ENCODE peak calls at places on chromosomes 4 and X, in nine cellular contexts. S, O, U, P, K, N, E, B and R are unnamed samples.

GRCh38 chr4:73676881-73677323 is 56.7 kb upstream of the RASSF6 start:
- DNase-seq in S (peak; percentile 33), O (no peak), U (peak; percentile 57), P (peak; percentile 19), K (peak; percentile 37), N (no peak), E (no peak), B (no peak), R (no peak)

GRCh38 chr4:139704915-139705485 is 39.4 kb downstream of the MGST2 start:
- DNase-seq in S (peak; percentile 7), O (no peak), U (no peak), P (no peak), K (peak; percentile 27), N (peak; percentile 62), E (no peak), B (no peak), R (no peak)

GRCh38 chr4:76905521-76905920 is 7.6 kb upstream of the SOWAHB start:
- DNase-seq in S (no peak), O (no peak), U (no peak), P (no peak), K (peak; percentile 50), N (no peak), E (no peak), B (no peak), R (peak; percentile 88)

GRCh38 chr4:15653864-15654391 is 1.2 kb downstream of the FBXL5 start:
- DNase-seq in S (peak; percentile 64), O (no peak), U (no peak), P (no peak), K (peak; percentile 79), N (peak; percentile 83), E (no peak), B (no peak), R (peak; percentile 41)

GRCh38 chrX:152897216-152898144 is at the start of gene ZNF185:
- DNase-seq in S (no peak), O (no peak), U (peak; percentile 36), P (no peak), K (no peak), N (no peak), E (no peak), B (no peak), R (peak; percentile 49)

GRCh38 chr4:81883004-81883403 is 411.3 kb upstream of the RASGEF1B start:
- DNase-seq in S (no peak), O (no peak), U (no peak), P (no peak), K (no peak), N (no peak), E (no peak), B (no peak), R (no peak)

GRCh38 chrX:8988456-8988855 is 45.5 kb downstream of the FAM9B start:
- DNase-seq in S (no peak), O (no peak), U (peak; percentile 18), P (no peak), K (peak; percentile 35), N (no peak), E (peak; percentile 4), B (no peak), R (no peak)

GRCh38 chr4:128285085-128286023 is 2.3 kb downstream of the PGRMC2 start:
- DNase-seq in S (no peak), O (no peak), U (no peak), P (no peak), K (peak; percentile 81), N (no peak), E (no peak), B (no peak), R (no peak)

GRCh38 chr4:153228512-153229145 is 24.4 kb downstream of the TRIM2 start:
- DNase-seq in S (no peak), O (no peak), U (no peak), P (no peak), K (no peak), N (no peak), E (no peak), B (no peak), R (no peak)

GRCh38 chr4:173256825-173257224 is 77.3 kb downstream of the HMGB2 start:
- DNase-seq in S (no peak), O (no peak), U (no peak), P (no peak), K (no peak), N (no peak), E (no peak), B (no peak), R (no peak)

GRCh38 chr4:73442275-73442674 is 6.3 kb downstream of the AFP start:
- DNase-seq in S (no peak), O (no peak), U (no peak), P (no peak), K (no peak), N (no peak), E (no peak), B (no peak), R (no peak)

GRCh38 chr4:14260591-14260990 is 633.1 kb upstream of the BOD1L1 start:
- DNase-seq in S (no peak), O (no peak), U (no peak), P (no peak), K (no peak), N (no peak), E (no peak), B (no peak), R (no peak)

GRCh38 chr4:47531954-47532321 is 46.9 kb downstream of the ATP10D start:
- DNase-seq in S (no peak), O (no peak), U (no peak), P (no peak), K (no peak), N (no peak), E (no peak), B (no peak), R (no peak)

GRCh38 chr4:47531241-47531953 is 46.3 kb downstream of the ATP10D start:
- DNase-seq in S (no peak), O (no peak), U (no peak), P (peak; percentile 86), K (peak; percentile 89), N (no peak), E (peak; percentile 27), B (no peak), R (peak; percentile 49)

GRCh38 chr4:47530801-47531200 is 45.7 kb downstream of the ATP10D start:
- DNase-seq in S (no peak), O (no peak), U (no peak), P (no peak), K (no peak), N (no peak), E (no peak), B (no peak), R (no peak)

GRCh38 chr4:47533689-47534347 is 48.7 kb downstream of the ATP10D start:
- DNase-seq in S (no peak), O (no peak), U (no peak), P (no peak), K (peak; percentile 29), N (no peak), E (no peak), B (no peak), R (no peak)

GRCh38 chr4:47532658-47533057 is 47.6 kb downstream of the ATP10D start:
- DNase-seq in S (no peak), O (no peak), U (no peak), P (no peak), K (no peak), N (no peak), E (no peak), B (no peak), R (no peak)
- H3K4me3 ChIP-seq in S (no peak overlapping the region), O (no peak overlapping the region), U (no peak overlapping the region), P (no peak overlapping the region), K (no peak overlapping the region), N (no peak overlapping the region), E (no peak overlapping the region), B (no peak overlapping the region), R (no peak overlapping the region)

GRCh38 chr4:181933471-181933870 is 309.7 kb upstream of the TENM3 start:
- DNase-seq in S (no peak), O (no peak), U (no peak), P (no peak), K (no peak), N (no peak), E (no peak), B (no peak), R (no peak)

GRCh38 chr4:181938641-181939040 is 304.6 kb upstream of the TENM3 start:
- DNase-seq in S (no peak), O (no peak), U (no peak), P (no peak), K (no peak), N (no peak), E (no peak), B (no peak), R (no peak)

GRCh38 chr4:181944527-181944926 is 298.7 kb upstream of the TENM3 start:
- DNase-seq in S (no peak), O (no peak), U (no peak), P (no peak), K (no peak), N (no peak), E (no peak), B (no peak), R (no peak)

GRCh38 chr4:181939199-181939945 is 303.8 kb upstream of the TENM3 start:
- DNase-seq in S (no peak), O (no peak), U (no peak), P (no peak), K (peak; percentile 28), N (no peak), E (no peak), B (peak; percentile 13), R (peak; percentile 70)
- H3K4me3 ChIP-seq in S (no peak overlapping the region), O (peak overlapping the region; percentile 32), U (no peak overlapping the region), P (no peak overlapping the region), K (no peak overlapping the region), N (no peak overlapping the region), E (no peak overlapping the region), B (no peak overlapping the region), R (peak overlapping the region; percentile 26)

GRCh38 chr4:52711271-52711670 is 40.0 kb downstream of the ERVMER34-1 start:
- DNase-seq in S (peak; percentile 56), O (no peak), U (no peak), P (no peak), K (no peak), N (no peak), E (no peak), B (no peak), R (no peak)
- H3K4me3 ChIP-seq in S (peak overlapping the region; percentile 99), O (no peak overlapping the region), U (no peak overlapping the region), P (peak overlapping the region; percentile 64), K (no peak overlapping the region), N (peak overlapping the region; percentile 66), E (peak overlapping the region; percentile 92), B (no peak overlapping the region), R (no peak overlapping the region)

GRCh38 chr4:141637565-141637964 is 1.2 kb downstream of the IL15 start:
- DNase-seq in S (no peak), O (no peak), U (no peak), P (no peak), K (peak; percentile 31), N (no peak), E (no peak), B (no peak), R (no peak)

GRCh38 chr4:141636077-141636770 is at the start of gene IL15:
- DNase-seq in S (no peak), O (peak; percentile 33), U (peak; percentile 32), P (no peak), K (peak; percentile 45), N (no peak), E (no peak), B (peak; percentile 29), R (peak; percentile 74)

GRCh38 chr4:141640692-141641091 is 4.3 kb downstream of the IL15 start:
- DNase-seq in S (no peak), O (no peak), U (no peak), P (no peak), K (no peak), N (no peak), E (no peak), B (no peak), R (no peak)

GRCh38 chr4:141635726-141636076 is 682 bp upstream of the IL15 start:
- DNase-seq in S (no peak), O (no peak), U (no peak), P (peak; percentile 73), K (no peak), N (no peak), E (no peak), B (no peak), R (no peak)

GRCh38 chr4:141636771-141637460 is 533 bp downstream of the IL15 start:
- DNase-seq in S (no peak), O (no peak), U (no peak), P (no peak), K (peak; percentile 57), N (no peak), E (no peak), B (peak; percentile 11), R (peak; percentile 58)
- H3K4me3 ChIP-seq in S (no peak overlapping the region), O (peak overlapping the region; percentile 81), U (peak overlapping the region; percentile 89), P (peak overlapping the region; percentile 96), K (peak overlapping the region; percentile 82), N (no peak overlapping the region), E (peak overlapping the region; percentile 79), B (peak overlapping the region; percentile 72), R (peak overlapping the region; percentile 71)